ENCODE peak calls at places on chromosomes 1 and 21, in five cellular contexts. K, W, Y, Z and X are unnamed samples.
A peak's percentile ranks its signal among the peaks of the same experiment; 100 is the strongest.

GRCh38 chr1:247077234-247077633 is 1.4 kb downstream of the ZNF670 start:
- DNase-seq in Y (no peak), K (no peak), Z (no peak), W (peak; percentile 27), X (peak; percentile 32)

GRCh38 chr1:66395202-66396061 is 138.5 kb upstream of the SGIP1 start:
- DNase-seq in Z (peak; percentile 59), K (no peak), Y (no peak), W (peak; percentile 69), X (peak; percentile 51)

GRCh38 chr1:243367314-243367713 is 111.5 kb downstream of the SDCCAG8 start:
- DNase-seq in K (no peak), Z (no peak), W (no peak), Y (no peak), X (no peak)

GRCh38 chr1:160078392-160079195 is 2.7 kb upstream of the KCNJ9 start:
- DNase-seq in K (no peak), Z (peak; percentile 40), Y (peak; percentile 32), W (peak; percentile 15), X (peak; percentile 45)

GRCh38 chr1:42963378-42964005 is 4.8 kb upstream of the SLC2A1 start:
- DNase-seq in K (no peak), W (peak; percentile 86), Z (no peak), Y (peak; percentile 73), X (no peak)

GRCh38 chr1:109490029-109490933 is 3.6 kb upstream of the CYB561D1 start:
- DNase-seq in K (peak; percentile 70), Y (peak; percentile 49), Z (no peak), W (peak; percentile 77), X (peak; percentile 82)

GRCh38 chr21:45473496-45474322 is 68.5 kb downstream of the SLC19A1 start:
- DNase-seq in Y (no peak), Z (no peak), K (no peak), W (no peak), X (peak; percentile 25)

GRCh38 chr21:25501996-25502665 is 105.2 kb downstream of the MRPL39 start:
- DNase-seq in Y (peak; percentile 14), W (peak; percentile 4), K (no peak), Z (peak; percentile 74), X (no peak)

GRCh38 chr21:24852610-24853195 is 754.6 kb downstream of the MRPL39 start:
- DNase-seq in W (no peak), Y (no peak), K (no peak), Z (no peak), X (no peak)

GRCh38 chr1:72535470-72535869 is 253.1 kb upstream of the NEGR1 start:
- DNase-seq in Y (no peak), W (no peak), Z (no peak), K (no peak), X (no peak)

GRCh38 chr1:83627045-83627444 is 371.9 kb downstream of the TTLL7 start:
- DNase-seq in Z (no peak), K (no peak), W (no peak), Y (no peak), X (no peak)

GRCh38 chr1:91122106-91122717 is 100.4 kb upstream of the ZNF644 start:
- DNase-seq in Z (no peak), W (no peak), Y (no peak), K (no peak), X (no peak)

GRCh38 chr1:91121366-91121765 is 99.5 kb upstream of the ZNF644 start:
- DNase-seq in Y (no peak), W (no peak), Z (no peak), K (no peak), X (no peak)

GRCh38 chr1:91120915-91121314 is 99.1 kb upstream of the ZNF644 start:
- DNase-seq in Z (no peak), W (no peak), K (no peak), Y (no peak), X (no peak)

GRCh38 chr1:91123319-91123718 is 101.5 kb upstream of the ZNF644 start:
- DNase-seq in Y (no peak), Z (no peak), K (no peak), W (no peak), X (no peak)

DNA sequence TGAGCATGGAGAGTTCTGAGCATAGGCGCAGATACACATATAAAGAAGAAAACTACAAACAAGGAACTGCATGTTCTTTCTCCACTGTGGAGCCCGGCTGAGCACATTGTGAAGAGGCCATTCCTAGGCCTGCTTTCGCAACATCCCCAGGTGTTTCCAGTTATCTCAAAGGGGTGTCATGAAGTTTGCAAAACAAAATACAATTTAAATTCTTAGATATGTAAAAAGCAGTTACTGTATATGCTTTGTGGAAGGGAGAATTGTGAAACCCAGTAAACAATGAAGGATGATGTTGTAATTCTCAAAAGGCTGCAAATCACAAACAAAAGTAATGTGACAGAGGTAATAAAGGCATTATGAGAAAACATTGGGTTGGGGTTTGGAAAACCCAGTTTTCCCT is 98.6 kb upstream of the ZNF644 start:
- DNase-seq in Z (no peak), W (no peak), Y (no peak), K (no peak), X (no peak)
- H3K4me3 ChIP-seq in Z (no peak overlapping the region), W (no peak overlapping the region), Y (no peak overlapping the region), K (no peak overlapping the region), X (no peak overlapping the region)

GRCh38 chr1:1297802-1298424 is 9.8 kb downstream of the ACAP3 start:
- DNase-seq in Y (no peak), Z (no peak), K (no peak), W (no peak), X (no peak)
- TF ChIP-seq CTCF in Y (no peak), Z (no peak), K (no peak), W (no peak), X (no peak)

GRCh38 chr1:32892368-32893197 is 6.3 kb downstream of the HPCA start:
- DNase-seq in Z (peak; percentile 42), K (no peak), W (no peak), Y (no peak), X (peak; percentile 21)
- H3K4me3 ChIP-seq in Z (no peak overlapping the region), K (peak overlapping the region; percentile 31), W (peak overlapping the region; percentile 50), Y (peak overlapping the region; percentile 29), X (peak overlapping the region; percentile 49)

GRCh38 chr1:156114101-156114918 is at the start of gene LMNA:
- DNase-seq in Z (peak; percentile 74), K (peak; percentile 98), Y (peak; percentile 93), W (peak; percentile 97), X (peak; percentile 93)

GRCh38 chr1:156110252-156110651 is 4.3 kb upstream of the LMNA start:
- DNase-seq in W (no peak), Z (no peak), Y (no peak), K (no peak), X (no peak)

GRCh38 chr1:156113263-156114004 is 1.1 kb upstream of the LMNA start:
- DNase-seq in Z (no peak), Y (no peak), K (no peak), W (peak; percentile 59), X (no peak)

GRCh38 chr1:156111355-156111962 is 3.1 kb upstream of the LMNA start:
- DNase-seq in K (no peak), Y (no peak), W (no peak), Z (no peak), X (no peak)

DNA sequence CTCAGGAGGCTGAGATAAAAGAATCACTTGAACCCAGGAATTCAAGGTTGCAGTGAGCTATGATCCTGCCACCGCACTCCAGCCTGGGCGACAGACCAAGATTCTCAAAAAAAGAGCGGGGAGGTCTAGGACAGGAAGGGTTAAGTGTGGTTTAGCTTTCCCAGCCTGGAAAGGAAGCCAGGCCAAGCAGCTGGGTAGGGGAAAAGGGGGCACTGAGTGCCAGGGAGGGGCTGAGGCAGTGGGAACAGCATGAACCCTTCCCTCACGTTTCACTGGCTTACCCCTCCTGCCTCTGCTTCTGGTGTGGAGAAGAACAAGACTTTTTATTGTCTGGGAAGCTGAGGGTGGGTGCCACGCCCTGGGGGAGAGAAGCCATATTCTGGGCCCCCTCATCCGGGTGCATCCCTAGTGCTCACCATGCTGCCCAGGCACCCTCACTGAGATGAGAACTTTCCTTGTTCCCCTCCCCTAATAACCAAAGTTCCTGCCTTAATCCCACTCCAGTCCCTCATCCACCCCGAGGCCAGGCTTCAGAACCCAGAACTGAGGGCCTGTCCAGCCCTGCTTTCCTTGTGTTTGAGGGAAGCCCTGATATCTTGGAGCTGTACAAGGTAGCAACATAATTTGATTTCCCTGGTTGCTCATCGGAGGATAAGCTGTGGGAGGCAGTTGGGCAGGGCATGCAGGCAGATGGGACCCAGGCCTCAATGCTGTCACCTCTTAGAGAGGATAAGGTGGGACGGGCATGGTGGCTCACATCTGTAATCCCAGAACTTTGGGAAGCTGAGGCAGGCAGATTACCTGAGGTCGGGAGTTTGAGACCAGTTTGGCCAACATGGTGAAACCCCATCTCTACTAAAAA is 2.0 kb upstream of the LMNA start:
- DNase-seq in Z (no peak), Y (no peak), W (no peak), K (no peak), X (no peak)
- TF ChIP-seq CTCF in Z (no peak), Y (no peak), W (no peak), K (no peak), X (no peak)